ENCODE peak calls at places on chromosomes 3 and 15, in five cellular contexts. F is vagina, T is mesendoderm, D is prostate gland, Y is neural progenitor cell. M is an unnamed sample.

GRCh38 chr3:128878556-128879124 is 780 bp upstream of the ACAD9 start:
- DNase-seq in D (no peak), Y (peak; percentile 20), F (no peak), T (peak; percentile 40), M (peak; percentile 34)

GRCh38 chr3:159200176-159200575 is 398.3 kb downstream of the MFSD1 start:
- DNase-seq in T (peak; percentile 7), Y (no peak), F (no peak), D (no peak), M (peak; percentile 86)

GRCh38 chr3:13650210-13651056 is 101.5 kb downstream of the FBLN2 start:
- DNase-seq in T (peak; percentile 90), D (peak; percentile 49), Y (peak; percentile 93), F (no peak), M (no peak)

GRCh38 chr3:139670196-139670595 is 7.6 kb downstream of the NMNAT3 start:
- DNase-seq in D (no peak), T (no peak), F (peak; percentile 67), Y (no peak), M (no peak)

GRCh38 chr3:9142346-9142745 is 107.1 kb downstream of the SRGAP3 start:
- DNase-seq in D (peak; percentile 74), Y (no peak), F (no peak), T (no peak), M (peak; percentile 72)

GRCh38 chr3:11651900-11652299 is 8.2 kb upstream of the VGLL4 start:
- DNase-seq in F (no peak), D (no peak), T (no peak), Y (peak; percentile 36), M (no peak)

GRCh38 chr3:50047426-50047825 is 41.3 kb upstream of the RBM5 start:
- DNase-seq in T (no peak), Y (no peak), F (no peak), D (no peak), M (no peak)

GRCh38 chr3:156978471-156978961 is 152.4 kb downstream of the LEKR1 start:
- DNase-seq in F (no peak), Y (no peak), T (no peak), D (no peak), M (no peak)

GRCh38 chr3:108345492-108346205 is 49.3 kb downstream of the HHLA2 start:
- DNase-seq in Y (no peak), F (no peak), T (peak; percentile 6), D (no peak), M (no peak)

GRCh38 chr3:177195242-177195940 is 1.9 kb downstream of the TBL1XR1 start:
- DNase-seq in D (peak; percentile 60), T (peak; percentile 78), F (no peak), Y (peak; percentile 40), M (peak; percentile 15)

DNA sequence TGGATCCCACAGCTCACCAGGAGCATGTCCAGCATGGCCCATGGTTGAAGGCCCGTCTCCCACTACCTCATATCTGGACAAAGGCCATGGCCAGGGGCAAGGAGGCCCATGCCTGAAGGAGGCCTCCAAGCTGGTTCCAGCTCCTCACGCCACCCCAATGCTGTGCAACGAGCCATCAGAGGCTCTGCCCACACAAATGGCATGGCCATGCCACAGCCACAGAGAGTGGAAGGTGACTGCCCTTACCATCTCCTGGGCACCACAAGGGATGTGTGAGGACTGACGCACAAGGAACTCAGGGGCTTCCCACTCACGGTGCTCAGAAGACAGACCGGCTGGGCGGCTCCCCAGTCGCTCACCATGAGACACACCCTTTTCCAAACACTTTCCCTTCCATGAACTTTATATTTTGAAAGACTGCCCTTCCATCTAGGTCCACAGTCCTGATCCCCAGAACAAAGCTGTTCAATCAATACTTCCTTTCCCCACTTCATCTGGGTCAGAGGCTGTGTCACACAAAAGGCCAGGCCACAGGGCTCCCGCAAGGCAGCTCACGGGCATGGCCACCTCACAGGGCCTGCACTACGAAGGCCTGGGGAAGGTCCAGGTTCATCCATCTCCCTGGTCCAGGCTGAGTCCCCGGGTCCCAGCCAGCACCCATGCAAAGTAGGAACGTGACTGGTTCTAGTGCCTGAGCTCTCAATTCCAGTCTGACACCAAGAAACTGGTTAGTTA is 66.4 kb downstream of the CYFIP1 start:
- DNase-seq in F (no peak), Y (no peak), T (no peak), D (no peak), M (no peak)
- H3K36me3 ChIP-seq in F (peaks cover 95% of the 10 kb centered on the region), Y (peaks cover 7% of the 10 kb centered on the region), T (peaks cover 5% of the 10 kb centered on the region), D (no peaks in the 10 kb centered on the region), M (peaks cover 3% of the 10 kb centered on the region)

GRCh38 chr15:91409430-91409829 is 309.4 kb downstream of the SV2B start:
- DNase-seq in F (no peak), Y (no peak), T (no peak), D (no peak), M (no peak)
- H3K4me3 ChIP-seq in F (no peak overlapping the region), Y (no peak overlapping the region), T (no peak overlapping the region), D (no peak overlapping the region), M (no peak overlapping the region)

DNA sequence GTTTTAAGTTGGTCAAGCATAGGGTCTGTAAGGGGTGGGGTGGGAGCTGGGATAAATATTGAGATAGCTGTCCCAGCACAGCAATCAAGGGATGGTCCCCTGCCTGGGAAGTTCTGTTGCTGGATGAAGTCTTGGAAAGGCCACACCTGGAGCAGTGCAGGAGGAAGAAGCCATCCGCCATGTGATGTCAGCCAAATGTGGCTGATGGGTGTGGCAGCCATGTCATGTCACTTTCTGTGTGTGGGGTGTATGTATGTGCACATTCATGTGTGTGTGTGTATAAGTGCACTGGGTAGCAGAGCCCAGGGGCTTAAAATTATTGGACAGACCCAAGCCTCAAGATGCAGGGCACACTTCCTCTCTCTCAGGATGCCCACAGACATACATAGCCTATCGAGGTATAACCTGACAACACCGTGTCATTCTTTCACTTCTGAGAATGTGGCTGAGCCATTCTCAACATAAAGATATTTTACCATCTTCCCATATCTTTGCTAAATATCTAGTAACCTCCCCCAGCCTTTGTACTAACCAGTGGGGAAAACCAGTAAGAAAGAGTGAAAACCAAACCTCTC is 11.4 kb downstream of the TNFSF10 start:
- DNase-seq in T (no peak), Y (no peak), F (no peak), D (no peak), M (no peak)
- H3K36me3 ChIP-seq in T (no peaks in the 10 kb centered on the region), Y (no peaks in the 10 kb centered on the region), F (peaks cover 52% of the 10 kb centered on the region), D (peaks cover 3% of the 10 kb centered on the region), M (no peaks in the 10 kb centered on the region)

GRCh38 chr3:142624725-142625440 is 28.7 kb downstream of the PLS1 start:
- DNase-seq in Y (no peak), T (no peak), F (no peak), D (no peak), M (no peak)
- H3K4me3 ChIP-seq in Y (no peak overlapping the region), T (no peak overlapping the region), F (no peak overlapping the region), D (no peak overlapping the region), M (no peak overlapping the region)

GRCh38 chr3:122598556-122598955 is 21.1 kb downstream of the PARP15 start:
- DNase-seq in Y (no peak), D (no peak), T (no peak), F (no peak), M (no peak)
- H3K36me3 ChIP-seq in Y (no peaks in the 10 kb centered on the region), D (no peaks in the 10 kb centered on the region), T (no peaks in the 10 kb centered on the region), F (no peaks in the 10 kb centered on the region), M (no peaks in the 10 kb centered on the region)

GRCh38 chr3:73622135-73622534 is 2.6 kb downstream of the PDZRN3 start:
- DNase-seq in F (no peak), T (no peak), Y (peak; percentile 54), D (peak; percentile 85), M (no peak)

GRCh38 chr3:73623316-73623715 is 1.4 kb downstream of the PDZRN3 start:
- DNase-seq in Y (no peak), T (no peak), D (no peak), F (no peak), M (no peak)

GRCh38 chr3:73623996-73624362 is 762 bp downstream of the PDZRN3 start:
- DNase-seq in Y (peak; percentile 92), T (peak; percentile 86), D (peak; percentile 42), F (no peak), M (no peak)

GRCh38 chr3:73625124-73625665 is 454 bp upstream of the PDZRN3 start:
- DNase-seq in T (peak; percentile 79), F (no peak), D (peak; percentile 46), Y (peak; percentile 61), M (no peak)

DNA sequence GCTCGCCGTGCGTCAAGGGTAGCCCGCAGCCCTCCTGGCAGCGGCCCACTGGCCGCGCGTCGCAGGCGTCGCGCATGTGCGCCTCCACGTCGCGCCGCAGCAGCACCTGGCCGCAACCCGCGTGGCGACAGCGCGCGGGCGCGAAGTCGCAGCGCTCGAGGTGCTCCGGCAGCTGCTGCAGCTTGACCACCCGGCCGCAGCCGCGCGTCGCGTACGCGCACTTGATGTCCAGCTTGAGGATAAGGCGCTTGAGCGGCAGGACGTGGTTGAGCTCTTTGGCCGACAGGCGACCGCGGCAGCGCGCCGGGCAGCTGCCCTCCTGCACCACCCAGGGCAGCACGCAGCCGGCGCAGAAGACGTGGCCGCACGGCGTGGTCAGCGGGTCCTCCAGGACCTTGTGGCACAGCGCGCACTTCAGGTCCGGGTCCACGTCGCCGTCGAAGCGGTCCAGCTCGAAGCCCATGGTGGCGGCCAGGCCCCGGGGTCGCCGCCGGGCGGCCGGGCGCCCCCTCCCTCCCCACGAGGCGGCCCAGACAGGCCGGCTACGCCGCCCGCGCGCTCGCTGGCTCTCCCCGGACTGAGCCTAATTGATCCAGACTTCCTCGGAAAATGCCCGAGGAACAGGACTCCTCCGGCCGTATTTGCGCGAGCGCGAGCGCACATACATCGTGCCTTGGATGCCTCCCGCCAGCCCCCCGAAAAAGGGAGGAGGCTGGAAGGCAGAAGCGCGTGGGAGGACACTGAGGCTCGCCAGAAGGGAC is at the start of gene PDZRN3:
- DNase-seq in F (no peak), Y (peak; percentile 89), D (peak; percentile 79), T (peak; percentile 85), M (no peak)
- H3K4me3 ChIP-seq in F (peak within 1 kb of the TSS; percentile 98), Y (peak within 1 kb of the TSS; percentile 70), D (peak within 1 kb of the TSS; percentile 81), T (peak within 1 kb of the TSS; percentile 54), M (no peak within 1 kb of the TSS)

DNA sequence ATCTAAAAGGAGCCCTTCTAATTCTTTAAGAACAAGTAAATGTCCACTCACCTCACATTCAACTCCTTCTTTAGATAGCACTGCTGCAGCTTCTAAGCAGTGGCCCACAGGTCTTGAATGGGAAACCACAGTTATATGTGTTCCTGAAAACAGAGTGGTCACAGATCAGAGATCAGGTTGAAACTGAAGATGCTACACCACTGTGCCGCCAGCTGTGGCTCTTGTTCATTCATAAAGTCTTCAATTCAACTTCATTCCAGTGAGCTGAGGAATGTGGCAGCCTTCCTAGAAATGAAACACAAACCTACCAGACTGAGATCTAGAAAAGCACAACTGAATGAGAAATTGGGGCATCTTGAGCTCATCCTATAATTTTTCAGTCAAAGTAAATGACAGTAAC is 4.0 kb downstream of the PDHB start:
- DNase-seq in D (no peak), Y (no peak), T (no peak), F (no peak), M (no peak)
- H3K36me3 ChIP-seq in D (no peaks in the 10 kb centered on the region), Y (peaks cover 10% of the 10 kb centered on the region), T (peaks cover 13% of the 10 kb centered on the region), F (peaks cover 68% of the 10 kb centered on the region), M (peaks cover 37% of the 10 kb centered on the region)

GRCh38 chr15:82538961-82539689 is 1.1 kb downstream of the RPS17 start:
- DNase-seq in D (no peak), T (peak; percentile 38), F (no peak), Y (no peak), M (no peak)

GRCh38 chr15:82535566-82536408 is 4.5 kb downstream of the RPS17 start:
- DNase-seq in F (no peak), D (no peak), Y (no peak), T (no peak), M (no peak)

GRCh38 chr15:82539690-82540054 is 585 bp downstream of the RPS17 start:
- DNase-seq in Y (peak; percentile 42), T (no peak), F (no peak), D (no peak), M (no peak)

GRCh38 chr15:82536409-82537350 is 3.6 kb downstream of the RPS17 start:
- DNase-seq in Y (no peak), T (no peak), D (no peak), F (no peak), M (no peak)

GRCh38 chr15:82537351-82537908 is 2.8 kb downstream of the RPS17 start:
- DNase-seq in F (no peak), D (no peak), T (no peak), Y (no peak), M (no peak)
- H3K4me3 ChIP-seq in F (no peak overlapping the region), D (no peak overlapping the region), T (no peak overlapping the region), Y (no peak overlapping the region), M (peak overlapping the region; percentile 100)

M was measured in PC-9.